ENCODE peak calls at places on chromosomes 3 and 15, in six cellular contexts. G is GM12891, J is sigmoid colon, P is transverse colon, U is endothelial cell of umbilical vein, X is GM12878. A is an unnamed sample.

GRCh38 chr3:49602877-49603411 is 48.7 kb downstream of the BSN start:
- DNase-seq in X (no peak), G (no peak), U (no peak), P (no peak), J (peak; percentile 32), A (no peak)

GRCh38 chr3:183385698-183386590 is 42.5 kb downstream of the MCF2L2 start:
- DNase-seq in U (peak; percentile 76), G (peak; percentile 15), J (no peak), X (no peak), P (peak; percentile 61), A (peak; percentile 64)

GRCh38 chr15:48536681-48537091 is 108.8 kb downstream of the FBN1 start:
- DNase-seq in U (peak; percentile 96), G (no peak), X (no peak), J (no peak), P (no peak), A (no peak)

GRCh38 chr3:63390831-63391230 is 112.7 kb downstream of the SYNPR start:
- DNase-seq in J (no peak), P (no peak), G (no peak), X (no peak), U (no peak), A (no peak)

GRCh38 chr3:168884353-168884903 is 779.1 kb downstream of the MECOM start:
- DNase-seq in G (no peak), P (peak; percentile 22), X (no peak), U (peak; percentile 86), J (no peak), A (peak; percentile 71)

GRCh38 chr3:24923565-24923964 is 428.9 kb upstream of the THRB start:
- DNase-seq in U (no peak), J (no peak), X (no peak), P (no peak), G (no peak), A (no peak)

GRCh38 chr3:177385186-177385585 is 187.9 kb upstream of the TBL1XR1 start:
- DNase-seq in X (no peak), J (no peak), U (no peak), P (no peak), G (no peak), A (no peak)

GRCh38 chr3:5058463-5058862 is 63.6 kb upstream of the ARL8B start:
- DNase-seq in P (no peak), G (no peak), X (no peak), U (no peak), J (no peak), A (no peak)

GRCh38 chr3:157128771-157129671 is 30.9 kb downstream of the CCNL1 start:
- DNase-seq in J (no peak), X (no peak), P (peak; percentile 77), G (no peak), U (peak; percentile 27), A (peak; percentile 65)

GRCh38 chr3:64815195-64815627 is 127.4 kb upstream of the ADAMTS9 start:
- DNase-seq in P (no peak), J (no peak), X (no peak), U (no peak), G (no peak), A (no peak)

GRCh38 chr3:23567917-23568316 is 237.8 kb upstream of the UBE2E1 start:
- DNase-seq in X (no peak), J (no peak), U (peak; percentile 76), G (no peak), P (no peak), A (no peak)

GRCh38 chr3:172520332-172520831 is 2.8 kb downstream of the TNFSF10 start:
- DNase-seq in P (no peak), J (no peak), X (peak; percentile 53), G (no peak), U (peak; percentile 97), A (peak; percentile 14)

GRCh38 chr3:48247401-48247807 is 6.5 kb downstream of the ZNF589 start:
- DNase-seq in G (no peak), X (no peak), U (peak; percentile 74), J (peak; percentile 29), P (no peak), A (no peak)

GRCh38 chr3:81936817-81937216 is 175.4 kb upstream of the GBE1 start:
- DNase-seq in X (no peak), J (no peak), P (no peak), U (no peak), G (no peak), A (no peak)

GRCh38 chr3:188369526-188369925 is 215.6 kb downstream of the LPP start:
- DNase-seq in P (no peak), U (peak; percentile 26), J (no peak), G (no peak), X (no peak), A (no peak)

GRCh38 chr3:65534825-65535224 is 503.9 kb downstream of the MAGI1 start:
- DNase-seq in P (no peak), U (no peak), X (no peak), J (no peak), G (no peak), A (no peak)

GRCh38 chr15:68667800-68668625 is 89.2 kb downstream of the CORO2B start:
- DNase-seq in G (no peak), U (no peak), X (no peak), J (peak; percentile 48), P (no peak), A (no peak)

GRCh38 chr15:62777657-62778056 is 264.9 kb upstream of the TPM1 start:
- DNase-seq in U (no peak), P (no peak), X (no peak), J (no peak), G (no peak), A (no peak)

GRCh38 chr3:149593416-149594160 is 64.2 kb downstream of the WWTR1 start:
- DNase-seq in G (no peak), X (no peak), U (no peak), J (no peak), P (no peak), A (no peak)

GRCh38 chr3:114741066-114741465 is 406.0 kb downstream of the ZBTB20 start:
- DNase-seq in G (no peak), X (no peak), U (no peak), J (no peak), P (no peak), A (no peak)

GRCh38 chr15:46450810-46451182 is 816.0 kb downstream of the SQOR start:
- DNase-seq in P (no peak), U (no peak), G (no peak), X (no peak), J (no peak), A (no peak)

GRCh38 chr15:59941612-59942011 is 62.5 kb upstream of the FOXB1 start:
- DNase-seq in X (no peak), G (no peak), P (no peak), U (no peak), J (no peak), A (no peak)

GRCh38 chr3:16496008-16496407 is 17.5 kb downstream of the RFTN1 start:
- DNase-seq in P (no peak), G (no peak), J (no peak), U (no peak), X (no peak), A (no peak)

GRCh38 chr3:124014366-124014942 is 22.5 kb upstream of the ROPN1 start:
- DNase-seq in U (peak; percentile 23), G (no peak), P (no peak), J (no peak), X (no peak), A (no peak)

GRCh38 chr3:69411331-69411730 is 25.4 kb upstream of the FRMD4B start:
- DNase-seq in J (no peak), U (peak; percentile 92), P (no peak), X (no peak), G (no peak), A (no peak)

GRCh38 chr3:112199622-112200316 is 66.7 kb upstream of the GCSAM start:
- DNase-seq in X (no peak), U (no peak), P (no peak), J (no peak), G (no peak), A (no peak)

GRCh38 chr15:89115547-89115946 is 27.3 kb downstream of the ABHD2 start:
- DNase-seq in P (peak; percentile 74), X (no peak), U (no peak), G (no peak), J (no peak), A (peak; percentile 73)

GRCh38 chr3:193822492-193823220 is 229.6 kb downstream of the OPA1 start:
- DNase-seq in U (no peak), G (no peak), X (no peak), P (no peak), J (no peak), A (no peak)

GRCh38 chr15:74889390-74889881 is 406 bp upstream of the MPI start:
- DNase-seq in P (peak; percentile 33), J (peak; percentile 75), U (no peak), X (no peak), G (no peak), A (no peak)

GRCh38 chr15:39584662-39585393 is 3.9 kb downstream of the THBS1 start:
- DNase-seq in J (no peak), X (no peak), U (peak; percentile 31), P (no peak), G (no peak), A (no peak)
- TF ChIP-seq POLR2AphosphoS5 in J (no peak), X (no peak), U (no peak), P (no peak), G (no peak), A (no peak)

GRCh38 chr3:53238051-53238850 is 17.6 kb downstream of the TKT start:
- DNase-seq in J (no peak), P (peak; percentile 51), U (peak; percentile 98), X (no peak), G (no peak), A (peak; percentile 40)
- TF ChIP-seq POLR2AphosphoS5 in J (no peak), P (peak; percentile 11), U (peak; percentile 33), X (no peak), G (no peak), A (peak; percentile 76)

GRCh38 chr15:64695571-64695992 is 79.8 kb downstream of the RBPMS2 start:
- DNase-seq in U (no peak), P (peak; percentile 26), X (no peak), G (no peak), J (no peak), A (no peak)
- TF ChIP-seq POLR2AphosphoS5 in U (no peak), P (no peak), X (no peak), G (no peak), J (no peak), A (no peak)

GRCh38 chr15:52486003-52486996 is 42.4 kb downstream of the MYO5A start:
- DNase-seq in J (no peak), U (no peak), X (no peak), G (no peak), P (no peak), A (no peak)

GRCh38 chr15:52480990-52481389 is 47.7 kb downstream of the MYO5A start:
- DNase-seq in G (no peak), X (no peak), P (no peak), U (no peak), J (no peak), A (no peak)

GRCh38 chr15:52485290-52485689 is 43.4 kb downstream of the MYO5A start:
- DNase-seq in X (no peak), J (no peak), U (no peak), P (no peak), G (no peak), A (no peak)

GRCh38 chr15:52483712-52484111 is 45.0 kb downstream of the MYO5A start:
- DNase-seq in J (no peak), X (no peak), U (peak; percentile 98), G (no peak), P (no peak), A (no peak)

DNA sequence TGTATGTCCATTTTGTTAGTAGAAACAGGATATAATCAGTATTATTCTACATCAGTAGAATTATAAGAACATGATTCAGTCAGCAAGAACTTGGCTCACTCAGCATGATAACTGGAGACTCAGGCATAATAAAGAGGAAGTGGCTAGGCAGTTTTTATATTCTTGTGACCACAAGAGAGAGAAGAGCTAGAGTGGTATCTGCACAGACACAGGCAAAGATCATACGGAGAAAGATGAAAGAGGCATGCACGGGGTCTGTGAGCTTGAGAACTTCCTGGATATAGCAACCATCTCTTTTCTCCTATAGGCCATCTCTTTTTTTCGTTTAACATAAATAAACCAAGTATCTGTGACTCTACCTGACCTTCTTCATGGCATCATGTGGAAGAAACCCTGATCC is 46.8 kb downstream of the MYO5A start:
- DNase-seq in J (no peak), P (peak; percentile 23), U (peak; percentile 75), G (no peak), X (peak; percentile 81), A (no peak)
- TF ChIP-seq POLR2AphosphoS5 in J (peak; percentile 30), P (peak; percentile 39), U (peak; percentile 26), G (no peak), X (no peak), A (no peak)

A was measured in prostate gland.